ENCODE peak calls at places on chromosomes 11 and 22, in four cellular contexts. T is GM10248, P is T-helper 2 cell, H is right cardiac atrium. V is an unnamed sample.

GRCh38 chr11:2589538-2589934 is 110.3 kb downstream of the KCNQ1OT1 start:
- DNase-seq in T (peak; percentile 15), P (no peak), H (peak; percentile 32), V (no peak)

GRCh38 chr11:69005183-69005630 is 7.8 kb downstream of the MRGPRF start:
- DNase-seq in T (no peak), P (no peak), H (no peak), V (peak; percentile 82)

GRCh38 chr22:45510376-45511232 is 7.9 kb downstream of the FBLN1 start:
- DNase-seq in T (no peak), P (no peak), H (peak; percentile 12), V (no peak)

GRCh38 chr11:23123766-23124165 is 263.5 kb upstream of the CCDC179 start:
- DNase-seq in T (no peak), P (no peak), H (no peak), V (no peak)

GRCh38 chr11:494761-495536 is 12.1 kb downstream of the RNH1 start:
- DNase-seq in T (no peak), P (no peak), H (peak; percentile 55), V (no peak)

GRCh38 chr11:45089251-45089650 is 57.2 kb upstream of the PRDM11 start:
- DNase-seq in T (no peak), P (no peak), H (peak; percentile 92), V (no peak)

GRCh38 chr22:31127181-31127772 is 4.5 kb downstream of the INPP5J start:
- DNase-seq in T (no peak), P (no peak), H (no peak), V (no peak)

GRCh38 chr22:31866918-31867317 is 77.4 kb upstream of the YWHAH start:
- DNase-seq in T (no peak), P (no peak), H (no peak), V (no peak)

GRCh38 chr11:120832609-120833221 is 191.2 kb upstream of the TBCEL start:
- DNase-seq in T (no peak), P (no peak), H (no peak), V (no peak)

GRCh38 chr11:10694481-10695239 is 1.1 kb upstream of the IRAG1 start:
- DNase-seq in T (no peak), P (no peak), H (no peak), V (no peak)

GRCh38 chr22:38479096-38479840 is 11.4 kb downstream of the KDELR3 start:
- DNase-seq in T (no peak), P (no peak), H (no peak), V (no peak)

GRCh38 chr11:2549876-2550605 is 105.2 kb downstream of the KCNQ1 start:
- DNase-seq in T (no peak), P (no peak), H (peak; percentile 69), V (peak; percentile 82)

GRCh38 chr22:47010211-47010610 is 247.8 kb downstream of the TBC1D22A start:
- DNase-seq in T (no peak), P (no peak), H (no peak), V (no peak)

GRCh38 chr11:13007702-13008435 is 1.2 kb upstream of the RASSF10 start:
- DNase-seq in T (no peak), P (no peak), H (no peak), V (no peak)

GRCh38 chr11:2885017-2885675 is 429 bp downstream of the CDKN1C start:
- DNase-seq in T (peak; percentile 51), P (peak; percentile 37), H (peak; percentile 87), V (no peak)

GRCh38 chr11:102447193-102447592 is 5.4 kb downstream of the TMEM123 start:
- DNase-seq in T (no peak), P (peak; percentile 82), H (no peak), V (no peak)

GRCh38 chr11:86664930-86665329 is 7.5 kb downstream of the ME3 start:
- DNase-seq in T (no peak), P (no peak), H (no peak), V (no peak)

GRCh38 chr11:17547051-17547577 is at the start of gene OTOG:
- DNase-seq in T (no peak), P (no peak), H (no peak), V (peak; percentile 81)

GRCh38 chr22:38724926-38725571 is 19.3 kb downstream of the GTPBP1 start:
- DNase-seq in T (no peak), P (peak; percentile 65), H (no peak), V (no peak)

GRCh38 chr11:1162498-1163311 is 5.0 kb downstream of the MUC5AC start:
- DNase-seq in T (peak; percentile 20), P (no peak), H (no peak), V (peak; percentile 87)

V was measured in mesenteric fat pad.